ENCODE peak calls at places on chromosome 15, in seven cellular contexts. One of them, this sample, is unnamed.

GRCh38 chr15:85028416-85028815 is 46.8 kb downstream of the PDE8A start:
- ATAC-seq in naive thymus-derived CD4-positive, alpha-beta T cell: no peak
- ATAC-seq in central memory CD8-positive, alpha-beta T cell: no peak
- ATAC-seq in right cardiac atrium: no peak
- ATAC-seq in T-helper 17 cell: no peak
- ATAC-seq in Right ventricle myocardium inferior: no peak
- ATAC-seq in A549: no peak
- ATAC-seq in this sample: no peak

GRCh38 chr15:70690491-70691281 is 72.7 kb downstream of the UACA start:
- ATAC-seq in central memory CD8-positive, alpha-beta T cell: no peak
- ATAC-seq in A549: no peak
- ATAC-seq in Right ventricle myocardium inferior: no peak
- ATAC-seq in right cardiac atrium: no peak
- ATAC-seq in T-helper 17 cell: no peak
- ATAC-seq in naive thymus-derived CD4-positive, alpha-beta T cell: no peak
- ATAC-seq in this sample: no peak

GRCh38 chr15:73075151-73075859 is 23.0 kb downstream of the NEO1 start:
- ATAC-seq in A549: no peak
- ATAC-seq in T-helper 17 cell: no peak
- ATAC-seq in Right ventricle myocardium inferior: no peak
- ATAC-seq in central memory CD8-positive, alpha-beta T cell: no peak
- ATAC-seq in right cardiac atrium: no peak
- ATAC-seq in naive thymus-derived CD4-positive, alpha-beta T cell: no peak
- ATAC-seq in this sample: no peak

GRCh38 chr15:62594017-62594416 is 428.9 kb upstream of the C2CD4B start:
- ATAC-seq in T-helper 17 cell: no peak
- ATAC-seq in right cardiac atrium: no peak
- ATAC-seq in central memory CD8-positive, alpha-beta T cell: no peak
- ATAC-seq in naive thymus-derived CD4-positive, alpha-beta T cell: no peak
- ATAC-seq in Right ventricle myocardium inferior: no peak
- ATAC-seq in A549: no peak
- ATAC-seq in this sample: no peak

GRCh38 chr15:78229431-78230406 is 4.6 kb downstream of the ACSBG1 start:
- ATAC-seq in right cardiac atrium: peak
- ATAC-seq in Right ventricle myocardium inferior: peak
- ATAC-seq in naive thymus-derived CD4-positive, alpha-beta T cell: no peak
- ATAC-seq in T-helper 17 cell: no peak
- ATAC-seq in A549: peak
- ATAC-seq in central memory CD8-positive, alpha-beta T cell: no peak
- ATAC-seq in this sample: peak

GRCh38 chr15:32029409-32029861 is 880 bp upstream of the CHRNA7 start:
- ATAC-seq in Right ventricle myocardium inferior: peak
- ATAC-seq in naive thymus-derived CD4-positive, alpha-beta T cell: peak
- ATAC-seq in central memory CD8-positive, alpha-beta T cell: no peak
- ATAC-seq in right cardiac atrium: peak
- ATAC-seq in T-helper 17 cell: no peak
- ATAC-seq in A549: peak
- ATAC-seq in this sample: no peak

GRCh38 chr15:91678003-91678402 is 175.5 kb upstream of the SLCO3A1 start:
- ATAC-seq in right cardiac atrium: no peak
- ATAC-seq in A549: no peak
- ATAC-seq in central memory CD8-positive, alpha-beta T cell: no peak
- ATAC-seq in T-helper 17 cell: no peak
- ATAC-seq in naive thymus-derived CD4-positive, alpha-beta T cell: no peak
- ATAC-seq in Right ventricle myocardium inferior: no peak
- ATAC-seq in this sample: no peak

GRCh38 chr15:64865126-64865997 is 23.6 kb downstream of the PLEKHO2 start:
- ATAC-seq in Right ventricle myocardium inferior: no peak
- ATAC-seq in central memory CD8-positive, alpha-beta T cell: no peak
- ATAC-seq in naive thymus-derived CD4-positive, alpha-beta T cell: no peak
- ATAC-seq in T-helper 17 cell: no peak
- ATAC-seq in right cardiac atrium: no peak
- ATAC-seq in A549: peak
- ATAC-seq in this sample: peak

GRCh38 chr15:37134699-37135131 is 34.4 kb upstream of the MEIS2 start:
- ATAC-seq in Right ventricle myocardium inferior: peak
- ATAC-seq in A549: peak
- ATAC-seq in T-helper 17 cell: no peak
- ATAC-seq in central memory CD8-positive, alpha-beta T cell: no peak
- ATAC-seq in naive thymus-derived CD4-positive, alpha-beta T cell: no peak
- ATAC-seq in right cardiac atrium: peak
- ATAC-seq in this sample: no peak

GRCh38 chr15:65839985-65840384 is 29.3 kb upstream of the RAB11A start:
- ATAC-seq in naive thymus-derived CD4-positive, alpha-beta T cell: no peak
- ATAC-seq in central memory CD8-positive, alpha-beta T cell: no peak
- ATAC-seq in right cardiac atrium: no peak
- ATAC-seq in T-helper 17 cell: no peak
- ATAC-seq in A549: no peak
- ATAC-seq in Right ventricle myocardium inferior: no peak
- ATAC-seq in this sample: no peak

GRCh38 chr15:57510647-57511046 is 81.1 kb upstream of the MYZAP start:
- ATAC-seq in naive thymus-derived CD4-positive, alpha-beta T cell: no peak
- ATAC-seq in central memory CD8-positive, alpha-beta T cell: no peak
- ATAC-seq in Right ventricle myocardium inferior: peak
- ATAC-seq in T-helper 17 cell: no peak
- ATAC-seq in right cardiac atrium: peak
- ATAC-seq in A549: no peak
- ATAC-seq in this sample: no peak

GRCh38 chr15:29871401-29871800 is 49.1 kb upstream of the TJP1 start:
- ATAC-seq in A549: no peak
- ATAC-seq in central memory CD8-positive, alpha-beta T cell: no peak
- ATAC-seq in T-helper 17 cell: no peak
- ATAC-seq in naive thymus-derived CD4-positive, alpha-beta T cell: no peak
- ATAC-seq in right cardiac atrium: peak
- ATAC-seq in Right ventricle myocardium inferior: peak
- ATAC-seq in this sample: no peak

GRCh38 chr15:25525741-25526140 is 86.9 kb upstream of the UBE3A start:
- ATAC-seq in T-helper 17 cell: no peak
- ATAC-seq in central memory CD8-positive, alpha-beta T cell: no peak
- ATAC-seq in naive thymus-derived CD4-positive, alpha-beta T cell: no peak
- ATAC-seq in Right ventricle myocardium inferior: no peak
- ATAC-seq in A549: no peak
- ATAC-seq in right cardiac atrium: no peak
- ATAC-seq in this sample: no peak

GRCh38 chr15:85778107-85778776 is 16.5 kb downstream of the KLHL25 start:
- ATAC-seq in central memory CD8-positive, alpha-beta T cell: no peak
- ATAC-seq in naive thymus-derived CD4-positive, alpha-beta T cell: no peak
- ATAC-seq in T-helper 17 cell: no peak
- ATAC-seq in Right ventricle myocardium inferior: peak
- ATAC-seq in A549: no peak
- ATAC-seq in right cardiac atrium: peak
- ATAC-seq in this sample: no peak

GRCh38 chr15:91422704-91423254 is 322.7 kb downstream of the SV2B start:
- ATAC-seq in Right ventricle myocardium inferior: no peak
- ATAC-seq in T-helper 17 cell: peak
- ATAC-seq in central memory CD8-positive, alpha-beta T cell: peak
- ATAC-seq in naive thymus-derived CD4-positive, alpha-beta T cell: peak
- ATAC-seq in right cardiac atrium: no peak
- ATAC-seq in A549: no peak
- ATAC-seq in this sample: no peak

GRCh38 chr15:56749982-56750381 is 16.7 kb upstream of the ZNF280D start:
- ATAC-seq in central memory CD8-positive, alpha-beta T cell: no peak
- ATAC-seq in A549: no peak
- ATAC-seq in Right ventricle myocardium inferior: peak
- ATAC-seq in T-helper 17 cell: no peak
- ATAC-seq in right cardiac atrium: peak
- ATAC-seq in naive thymus-derived CD4-positive, alpha-beta T cell: no peak
- ATAC-seq in this sample: no peak

This sample was measured in stimulated activated memory B cell treated with anti-CD40 and anti-IgM and Interleukin-4, amounts not matched to agents 10 μg/mL and 1 μg/mL and 100 μg/mL, for 72 hours.